ENCODE peak calls at places on chromosomes 1 and 21, in ten cellular contexts. D, U, J, N, S, O, F, I, G and E are unnamed samples.

GRCh38 chr1:51636765-51637522 is 20.1 kb downstream of the OSBPL9 start:
- DNase-seq in U (no peak), O (no peak), D (no peak), J (no peak), S (no peak), I (peak; percentile 96), G (peak; percentile 23), N (peak; percentile 64), F (no peak), E (no peak)

GRCh38 chr1:114468710-114469468 is 42.1 kb downstream of the TRIM33 start:
- DNase-seq in J (no peak), O (no peak), N (no peak), U (no peak), G (no peak), D (no peak), S (no peak), F (no peak), I (peak; percentile 90), E (no peak)

GRCh38 chr1:206513312-206514111 is 6.2 kb downstream of the RASSF5 start:
- DNase-seq in O (no peak), U (no peak), F (no peak), G (peak; percentile 49), S (no peak), I (peak; percentile 94), N (no peak), J (no peak), D (peak; percentile 92), E (no peak)

GRCh38 chr1:22177354-22178003 is 34.6 kb upstream of the WNT4 start:
- DNase-seq in F (no peak), G (no peak), D (no peak), J (no peak), N (no peak), I (peak; percentile 67), S (no peak), U (no peak), O (no peak), E (no peak)

GRCh38 chr1:204726478-204726877 is 40.9 kb upstream of the LRRN2 start:
- DNase-seq in F (no peak), I (peak; percentile 56), U (no peak), D (no peak), O (no peak), G (peak; percentile 77), S (no peak), J (no peak), N (peak; percentile 3), E (no peak)

GRCh38 chr1:2127181-2128145 is 67.1 kb downstream of the FAAP20 start:
- DNase-seq in J (no peak), D (no peak), F (no peak), G (no peak), I (no peak), N (no peak), S (no peak), O (no peak), U (no peak), E (no peak)

GRCh38 chr1:211928222-211928856 is 97.8 kb upstream of the LPGAT1 start:
- DNase-seq in O (no peak), J (no peak), U (no peak), F (no peak), I (peak; percentile 92), N (no peak), D (no peak), G (peak; percentile 78), S (no peak), E (no peak)

GRCh38 chr21:37509802-37510393 is 143.3 kb downstream of the DYRK1A start:
- DNase-seq in I (no peak), S (no peak), D (no peak), O (no peak), J (no peak), N (no peak), U (no peak), G (peak; percentile 41), F (no peak), E (no peak)

GRCh38 chr1:6029351-6029750 is 16.3 kb upstream of the KCNAB2 start:
- DNase-seq in F (no peak), S (no peak), D (no peak), U (no peak), N (no peak), I (no peak), O (no peak), J (no peak), G (no peak), E (no peak)

GRCh38 chr1:241531195-241532172 is 694 bp upstream of the KMO start:
- DNase-seq in O (peak; percentile 67), I (peak; percentile 74), S (no peak), U (peak; percentile 95), D (no peak), J (peak; percentile 68), F (no peak), G (peak; percentile 71), N (peak; percentile 79), E (peak; percentile 74)
- H3K4me3 ChIP-seq in O (peak overlapping the region; percentile 8), I (peak overlapping the region; percentile 44), S (no peak overlapping the region), U (peak overlapping the region; percentile 61), D (peak overlapping the region; percentile 12), J (peak overlapping the region; percentile 32), F (peak overlapping the region; percentile 96), G (peak overlapping the region; percentile 16), N (peak overlapping the region; percentile 93), E (peak overlapping the region; percentile 56)

GRCh38 chr1:9869831-9870251 is 40.2 kb downstream of the CTNNBIP1 start:
- DNase-seq in S (no peak), D (peak; percentile 90), I (peak; percentile 82), O (no peak), J (no peak), F (no peak), N (no peak), U (no peak), G (no peak), E (no peak)
- H3K4me3 ChIP-seq in S (no peak overlapping the region), D (no peak overlapping the region), I (no peak overlapping the region), O (no peak overlapping the region), J (no peak overlapping the region), F (no peak overlapping the region), N (no peak overlapping the region), U (no peak overlapping the region), G (no peak overlapping the region), E (no peak overlapping the region)

GRCh38 chr21:16533692-16534407 is 804.1 kb downstream of the USP25 start:
- DNase-seq in I (no peak), J (no peak), D (no peak), S (no peak), G (no peak), U (no peak), O (no peak), N (no peak), F (no peak), E (no peak)

GRCh38 chr21:16532841-16533240 is 803.1 kb downstream of the USP25 start:
- DNase-seq in D (no peak), G (no peak), I (no peak), O (no peak), F (no peak), S (no peak), N (peak; percentile 18), J (no peak), U (no peak), E (no peak)

GRCh38 chr21:16536661-16537359 is 807.0 kb downstream of the USP25 start:
- DNase-seq in S (no peak), G (no peak), F (no peak), U (no peak), D (no peak), N (peak; percentile 65), J (no peak), I (peak; percentile 64), O (no peak), E (no peak)

GRCh38 chr21:16534408-16535099 is 804.8 kb downstream of the USP25 start:
- DNase-seq in D (peak; percentile 94), N (peak; percentile 82), J (peak; percentile 74), O (peak; percentile 19), S (no peak), U (no peak), F (no peak), I (peak; percentile 35), G (peak; percentile 14), E (no peak)

GRCh38 chr21:16535100-16535418 is 805.3 kb downstream of the USP25 start:
- DNase-seq in N (peak; percentile 61), G (no peak), U (no peak), S (no peak), F (no peak), J (peak; percentile 92), I (peak; percentile 67), O (no peak), D (peak; percentile 93), E (no peak)
- H3K4me3 ChIP-seq in N (no peak overlapping the region), G (no peak overlapping the region), U (no peak overlapping the region), S (no peak overlapping the region), F (no peak overlapping the region), J (peak overlapping the region; percentile 12), I (peak overlapping the region; percentile 43), O (no peak overlapping the region), D (no peak overlapping the region), E (no peak overlapping the region)

DNA sequence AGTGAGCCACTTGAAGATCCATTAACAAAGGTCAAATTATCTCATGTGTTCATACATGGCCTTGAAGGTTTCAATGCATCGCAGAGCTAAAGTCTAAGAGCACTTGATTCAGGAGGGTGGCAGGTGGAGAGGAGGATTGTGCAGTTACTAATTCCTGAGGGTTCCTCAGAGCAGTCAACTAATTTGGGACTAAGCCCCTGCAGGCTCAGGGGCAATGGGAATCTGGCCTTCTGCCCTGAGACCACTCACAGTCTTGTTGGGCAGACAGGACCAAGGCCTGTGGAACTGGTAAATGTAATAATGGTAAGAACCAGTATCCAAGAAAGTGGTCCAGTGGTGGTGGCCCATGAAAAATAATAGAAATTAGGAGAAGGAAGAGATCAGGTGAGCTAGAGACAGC is 127.4 kb upstream of the HMGB4 start:
- DNase-seq in I (no peak), U (no peak), N (no peak), G (no peak), F (no peak), D (peak; percentile 43), S (no peak), O (no peak), J (no peak), E (no peak)
- H3K4me3 ChIP-seq in I (no peak overlapping the region), U (no peak overlapping the region), N (no peak overlapping the region), G (no peak overlapping the region), F (no peak overlapping the region), D (no peak overlapping the region), S (no peak overlapping the region), O (no peak overlapping the region), J (no peak overlapping the region), E (no peak overlapping the region)

GRCh38 chr1:183039330-183039729 is 16.1 kb downstream of the LAMC1 start:
- DNase-seq in F (no peak), U (no peak), D (no peak), N (no peak), I (no peak), J (no peak), S (no peak), G (no peak), O (no peak), E (no peak)
- H3K4me3 ChIP-seq in F (no peak overlapping the region), U (no peak overlapping the region), D (no peak overlapping the region), N (no peak overlapping the region), I (no peak overlapping the region), J (no peak overlapping the region), S (no peak overlapping the region), G (no peak overlapping the region), O (no peak overlapping the region), E (no peak overlapping the region)